ENCODE peak calls at places on chromosomes 4 and X, in six cellular contexts. One of them, this sample, is unnamed.

GRCh38 chr4:23135792-23136645 is 443.3 kb downstream of the GBA3 start:
- DNase-seq in esophagus squamous epithelium: no peak
- DNase-seq in right cardiac atrium: no peak
- DNase-seq in cardiac muscle cell: peak; percentile 79
- DNase-seq in Peyer's patch: no peak
- DNase-seq in ascending aorta: no peak
- DNase-seq in this sample: no peak

GRCh38 chrX:140514554-140514953 is 9.7 kb upstream of the SOX3 start:
- DNase-seq in right cardiac atrium: no peak
- DNase-seq in ascending aorta: no peak
- DNase-seq in esophagus squamous epithelium: no peak
- DNase-seq in cardiac muscle cell: no peak
- DNase-seq in Peyer's patch: no peak
- DNase-seq in this sample: no peak

GRCh38 chr4:80151981-80152380 is 45.3 kb upstream of the PRDM8 start:
- DNase-seq in right cardiac atrium: no peak
- DNase-seq in esophagus squamous epithelium: no peak
- DNase-seq in Peyer's patch: no peak
- DNase-seq in ascending aorta: no peak
- DNase-seq in cardiac muscle cell: no peak
- DNase-seq in this sample: no peak

GRCh38 chr4:103011378-103012025 is 8.0 kb downstream of the SLC9B1 start:
- DNase-seq in ascending aorta: peak; percentile 62
- DNase-seq in right cardiac atrium: no peak
- DNase-seq in Peyer's patch: peak; percentile 74
- DNase-seq in esophagus squamous epithelium: no peak
- DNase-seq in cardiac muscle cell: peak; percentile 5
- DNase-seq in this sample: no peak

GRCh38 chrX:69060631-69061408 is 104.4 kb downstream of the PJA1 start:
- DNase-seq in ascending aorta: peak; percentile 63
- DNase-seq in right cardiac atrium: no peak
- DNase-seq in cardiac muscle cell: peak; percentile 54
- DNase-seq in esophagus squamous epithelium: no peak
- DNase-seq in Peyer's patch: no peak
- DNase-seq in this sample: peak; percentile 34

GRCh38 chrX:96372313-96373046 is 312.2 kb upstream of the DIAPH2 start:
- DNase-seq in cardiac muscle cell: peak; percentile 70
- DNase-seq in right cardiac atrium: no peak
- DNase-seq in Peyer's patch: no peak
- DNase-seq in esophagus squamous epithelium: no peak
- DNase-seq in ascending aorta: no peak
- DNase-seq in this sample: peak; percentile 33

GRCh38 chr4:149823770-149824221 is 8.2 kb upstream of the IQCM start:
- DNase-seq in Peyer's patch: no peak
- DNase-seq in right cardiac atrium: no peak
- DNase-seq in cardiac muscle cell: no peak
- DNase-seq in esophagus squamous epithelium: no peak
- DNase-seq in ascending aorta: no peak
- DNase-seq in this sample: no peak

GRCh38 chr4:26568446-26568994 is 15.4 kb upstream of the TBC1D19 start:
- DNase-seq in esophagus squamous epithelium: no peak
- DNase-seq in cardiac muscle cell: no peak
- DNase-seq in Peyer's patch: no peak
- DNase-seq in right cardiac atrium: no peak
- DNase-seq in ascending aorta: no peak
- DNase-seq in this sample: peak; percentile 12

GRCh38 chrX:15664487-15665444 is at the start of gene CLTRN:
- DNase-seq in ascending aorta: no peak
- DNase-seq in Peyer's patch: no peak
- DNase-seq in cardiac muscle cell: no peak
- DNase-seq in esophagus squamous epithelium: no peak
- DNase-seq in right cardiac atrium: no peak
- DNase-seq in this sample: no peak

GRCh38 chr4:147625733-147626132 is 8.5 kb downstream of the TMEM184C start:
- DNase-seq in cardiac muscle cell: no peak
- DNase-seq in right cardiac atrium: no peak
- DNase-seq in Peyer's patch: no peak
- DNase-seq in esophagus squamous epithelium: no peak
- DNase-seq in ascending aorta: no peak
- DNase-seq in this sample: no peak

GRCh38 chr4:26288308-26288982 is 32.4 kb upstream of the RBPJ start:
- DNase-seq in ascending aorta: no peak
- DNase-seq in right cardiac atrium: no peak
- DNase-seq in esophagus squamous epithelium: no peak
- DNase-seq in cardiac muscle cell: no peak
- DNase-seq in Peyer's patch: no peak
- DNase-seq in this sample: no peak

GRCh38 chr4:149987777-149988410 is 90.4 kb upstream of the DCLK2 start:
- DNase-seq in esophagus squamous epithelium: no peak
- DNase-seq in Peyer's patch: no peak
- DNase-seq in ascending aorta: no peak
- DNase-seq in cardiac muscle cell: no peak
- DNase-seq in right cardiac atrium: no peak
- DNase-seq in this sample: no peak

GRCh38 chrX:108341947-108342346 is 96.3 kb downstream of the COL4A6 start:
- DNase-seq in right cardiac atrium: no peak
- DNase-seq in cardiac muscle cell: no peak
- DNase-seq in ascending aorta: no peak
- DNase-seq in Peyer's patch: no peak
- DNase-seq in esophagus squamous epithelium: no peak
- DNase-seq in this sample: no peak
- H3K9me3 ChIP-seq in right cardiac atrium: no peaks in the 10 kb centered on the region
- H3K9me3 ChIP-seq in cardiac muscle cell: no peaks in the 10 kb centered on the region
- H3K9me3 ChIP-seq in ascending aorta: no peaks in the 10 kb centered on the region
- H3K9me3 ChIP-seq in Peyer's patch: no peaks in the 10 kb centered on the region
- H3K9me3 ChIP-seq in esophagus squamous epithelium: no peaks in the 10 kb centered on the region
- H3K9me3 ChIP-seq in this sample: no peaks in the 10 kb centered on the region

DNA sequence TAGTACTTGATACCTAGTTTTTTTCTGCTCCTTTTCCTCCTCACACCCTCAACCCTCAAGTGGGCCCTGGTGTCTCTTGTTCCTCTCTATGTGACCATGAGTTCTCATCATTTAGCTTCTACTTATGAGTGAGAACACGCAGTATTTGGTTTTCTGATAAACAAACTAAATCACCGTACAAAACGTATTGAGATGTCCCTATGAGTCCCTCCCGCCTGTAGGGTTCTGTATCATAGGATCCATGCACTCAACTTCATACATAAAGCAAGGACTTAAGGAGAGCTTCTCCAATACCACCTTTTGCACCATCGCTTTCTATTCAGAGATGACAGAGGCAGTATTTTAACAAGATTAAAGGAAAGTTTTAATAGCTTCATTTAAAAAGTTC is 550 bp upstream of the RAB9A start:
- DNase-seq in cardiac muscle cell: no peak
- DNase-seq in right cardiac atrium: no peak
- DNase-seq in ascending aorta: no peak
- DNase-seq in esophagus squamous epithelium: no peak
- DNase-seq in Peyer's patch: no peak
- DNase-seq in this sample: no peak
- H3K4me3 ChIP-seq in cardiac muscle cell: peak overlapping the region; percentile 64
- H3K4me3 ChIP-seq in right cardiac atrium: peak overlapping the region; percentile 83
- H3K4me3 ChIP-seq in ascending aorta: peak overlapping the region; percentile 80
- H3K4me3 ChIP-seq in esophagus squamous epithelium: peak overlapping the region; percentile 74
- H3K4me3 ChIP-seq in Peyer's patch: peak overlapping the region; percentile 92
- H3K4me3 ChIP-seq in this sample: peak overlapping the region; percentile 76

GRCh38 chrX:44071070-44071645 is 98.0 kb upstream of the NDP start:
- DNase-seq in ascending aorta: no peak
- DNase-seq in Peyer's patch: no peak
- DNase-seq in cardiac muscle cell: no peak
- DNase-seq in esophagus squamous epithelium: no peak
- DNase-seq in right cardiac atrium: no peak
- DNase-seq in this sample: no peak
- H3K9me3 ChIP-seq in ascending aorta: no peaks in the 10 kb centered on the region
- H3K9me3 ChIP-seq in Peyer's patch: no peaks in the 10 kb centered on the region
- H3K9me3 ChIP-seq in cardiac muscle cell: no peaks in the 10 kb centered on the region
- H3K9me3 ChIP-seq in esophagus squamous epithelium: no peaks in the 10 kb centered on the region
- H3K9me3 ChIP-seq in right cardiac atrium: no peaks in the 10 kb centered on the region
- H3K9me3 ChIP-seq in this sample: no peaks in the 10 kb centered on the region

DNA sequence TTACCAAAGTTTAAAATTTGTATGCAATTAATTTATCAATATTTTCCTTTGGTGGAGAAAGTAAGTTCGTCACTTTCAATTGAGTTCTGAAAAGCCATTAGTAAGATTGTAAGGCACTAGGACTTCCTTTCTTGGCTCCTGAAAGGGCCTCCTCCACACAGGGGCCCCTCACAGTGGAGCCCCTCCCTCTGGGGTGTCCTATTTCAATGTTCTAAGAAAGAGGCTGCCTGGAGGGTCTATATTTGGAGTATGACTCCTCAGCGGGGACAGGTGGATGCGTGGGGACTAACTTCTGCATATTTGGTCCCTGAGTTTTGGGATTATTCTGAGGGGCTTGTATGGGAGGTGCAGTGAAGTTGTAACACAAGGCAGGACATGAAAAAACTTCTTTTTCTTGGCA is 1.6 kb upstream of the ARMCX4 start:
- DNase-seq in ascending aorta: no peak
- DNase-seq in esophagus squamous epithelium: no peak
- DNase-seq in right cardiac atrium: no peak
- DNase-seq in Peyer's patch: no peak
- DNase-seq in cardiac muscle cell: peak; percentile 74
- DNase-seq in this sample: no peak
- H3K4me3 ChIP-seq in ascending aorta: no peak overlapping the region
- H3K4me3 ChIP-seq in esophagus squamous epithelium: no peak overlapping the region
- H3K4me3 ChIP-seq in right cardiac atrium: no peak overlapping the region
- H3K4me3 ChIP-seq in Peyer's patch: no peak overlapping the region
- H3K4me3 ChIP-seq in cardiac muscle cell: no peak overlapping the region
- H3K4me3 ChIP-seq in this sample: no peak overlapping the region

DNA sequence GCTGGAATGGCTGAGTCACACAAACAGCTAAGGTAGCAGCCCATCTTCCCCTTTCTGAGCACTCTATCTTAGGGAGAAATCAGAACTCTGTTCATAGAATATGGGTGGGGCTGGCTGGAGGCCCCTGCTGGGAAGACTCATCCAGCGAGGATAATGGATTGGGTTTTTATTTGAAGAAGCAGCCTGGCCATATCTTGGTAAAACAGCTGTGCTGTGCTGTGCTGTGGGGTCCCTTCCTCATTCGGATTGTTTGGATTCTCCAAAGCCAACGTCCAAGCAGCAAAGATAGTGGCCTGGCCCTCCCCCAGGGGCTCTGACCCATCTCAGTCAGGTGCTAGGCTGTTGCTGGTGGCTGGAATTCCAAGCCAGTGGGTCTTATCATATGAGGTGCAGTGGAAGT is 63.8 kb downstream of the ZNF718 start:
- DNase-seq in ascending aorta: no peak
- DNase-seq in cardiac muscle cell: no peak
- DNase-seq in Peyer's patch: no peak
- DNase-seq in esophagus squamous epithelium: no peak
- DNase-seq in right cardiac atrium: no peak
- DNase-seq in this sample: no peak
- H3K9me3 ChIP-seq in ascending aorta: peaks cover 36% of the 10 kb centered on the region
- H3K9me3 ChIP-seq in cardiac muscle cell: no peaks in the 10 kb centered on the region
- H3K9me3 ChIP-seq in Peyer's patch: peaks cover 36% of the 10 kb centered on the region
- H3K9me3 ChIP-seq in esophagus squamous epithelium: peaks cover 91% of the 10 kb centered on the region
- H3K9me3 ChIP-seq in right cardiac atrium: peaks cover 2% of the 10 kb centered on the region
- H3K9me3 ChIP-seq in this sample: peaks cover 11% of the 10 kb centered on the region

GRCh38 chrX:46792826-46793195 is 33.9 kb upstream of the SLC9A7 start:
- DNase-seq in cardiac muscle cell: no peak
- DNase-seq in esophagus squamous epithelium: no peak
- DNase-seq in Peyer's patch: no peak
- DNase-seq in ascending aorta: no peak
- DNase-seq in right cardiac atrium: no peak
- DNase-seq in this sample: no peak
- H3K4me3 ChIP-seq in cardiac muscle cell: no peak overlapping the region
- H3K4me3 ChIP-seq in esophagus squamous epithelium: no peak overlapping the region
- H3K4me3 ChIP-seq in Peyer's patch: no peak overlapping the region
- H3K4me3 ChIP-seq in ascending aorta: no peak overlapping the region
- H3K4me3 ChIP-seq in right cardiac atrium: no peak overlapping the region
- H3K4me3 ChIP-seq in this sample: no peak overlapping the region

DNA sequence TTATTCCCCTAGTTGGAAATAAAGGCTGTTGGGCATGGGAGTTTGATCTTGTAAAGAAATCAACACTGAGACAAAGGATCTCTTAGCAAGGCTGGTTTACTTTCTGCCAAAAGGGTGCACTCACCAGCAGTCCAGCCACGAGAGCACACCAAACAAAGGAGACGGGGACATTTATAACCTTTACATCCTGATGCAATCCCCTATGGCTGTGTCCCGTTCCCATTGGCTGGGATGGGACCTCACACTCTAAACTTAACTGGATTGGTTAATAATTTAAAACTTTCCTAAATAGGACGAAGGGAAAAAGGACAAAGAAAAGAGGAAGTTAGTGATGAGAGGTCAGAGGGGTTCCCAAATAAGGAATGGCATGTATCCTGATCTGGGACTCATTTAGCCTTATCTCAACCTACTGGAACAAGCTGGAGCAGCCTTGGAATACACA is 17.9 kb downstream of the METAP1 start:
- DNase-seq in cardiac muscle cell: peak; percentile 40
- DNase-seq in ascending aorta: peak; percentile 68
- DNase-seq in right cardiac atrium: peak; percentile 22
- DNase-seq in esophagus squamous epithelium: no peak
- DNase-seq in Peyer's patch: no peak
- DNase-seq in this sample: peak; percentile 52
- H3K9me3 ChIP-seq in cardiac muscle cell: no peaks in the 10 kb centered on the region
- H3K9me3 ChIP-seq in ascending aorta: no peaks in the 10 kb centered on the region
- H3K9me3 ChIP-seq in right cardiac atrium: no peaks in the 10 kb centered on the region
- H3K9me3 ChIP-seq in esophagus squamous epithelium: no peaks in the 10 kb centered on the region
- H3K9me3 ChIP-seq in Peyer's patch: no peaks in the 10 kb centered on the region
- H3K9me3 ChIP-seq in this sample: peaks cover 9% of the 10 kb centered on the region

DNA sequence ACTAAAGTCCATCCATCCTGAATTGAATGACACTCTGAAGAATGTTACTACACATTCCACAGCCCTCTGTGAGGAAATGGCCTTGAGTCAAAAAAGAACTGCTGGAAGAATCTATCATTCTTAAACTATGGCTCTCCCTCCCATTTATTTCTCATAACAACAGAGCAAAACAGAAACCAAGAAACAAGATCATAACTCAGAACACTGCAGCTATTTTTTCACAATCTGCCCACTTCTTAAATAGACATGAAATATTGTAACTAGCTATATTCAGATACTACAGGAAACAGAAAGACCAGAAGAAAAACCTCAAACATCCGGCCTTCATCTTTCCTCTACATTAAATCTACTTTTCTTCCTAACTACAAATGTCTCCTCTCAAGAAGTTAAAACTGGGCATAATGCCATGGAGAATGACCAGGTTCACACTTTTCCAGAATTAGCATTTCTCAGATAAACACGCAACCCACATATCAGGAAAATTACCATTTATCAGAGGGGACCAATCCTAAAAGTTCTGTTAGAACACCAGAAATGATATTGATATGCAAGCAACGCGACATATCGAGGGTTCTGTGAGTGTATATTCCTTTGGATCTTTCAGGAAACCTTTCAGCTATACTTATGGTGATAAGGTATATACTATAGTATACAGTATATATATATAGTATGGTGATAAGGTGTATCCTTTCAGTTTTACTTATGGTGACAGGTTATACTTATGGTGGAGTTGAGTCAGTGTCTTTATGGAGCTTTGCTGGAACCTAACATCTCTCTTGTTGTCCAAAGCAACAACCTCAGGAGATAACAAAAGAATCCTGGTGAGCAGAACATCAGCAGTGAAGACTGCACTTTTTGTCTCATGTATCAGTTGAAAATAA is 60.4 kb upstream of the IRF2 start:
- DNase-seq in cardiac muscle cell: peak; percentile 11
- DNase-seq in ascending aorta: no peak
- DNase-seq in right cardiac atrium: no peak
- DNase-seq in Peyer's patch: no peak
- DNase-seq in esophagus squamous epithelium: no peak
- DNase-seq in this sample: no peak
- H3K4me3 ChIP-seq in cardiac muscle cell: no peak overlapping the region
- H3K4me3 ChIP-seq in ascending aorta: no peak overlapping the region
- H3K4me3 ChIP-seq in right cardiac atrium: no peak overlapping the region
- H3K4me3 ChIP-seq in Peyer's patch: no peak overlapping the region
- H3K4me3 ChIP-seq in esophagus squamous epithelium: no peak overlapping the region
- H3K4me3 ChIP-seq in this sample: no peak overlapping the region

This sample was measured in Caco-2.